ENCODE peak calls at places on chromosomes 13 and 19, in six cellular contexts. One of them, this sample, is unnamed.

GRCh38 chr13:100274942-100275506 is 186.1 kb downstream of the PCCA start:
- DNase-seq in left colon: no peak
- DNase-seq in activated CD4-positive, alpha-beta T cell treated with anti-CD3 and anti-CD28 coated beads, Interleukin-2, amount 10 ng/mL, durations not matched to agents 7 days and 5 days: no peak
- DNase-seq in nephron progenitor cell: no peak
- DNase-seq in PC-3: no peak
- DNase-seq in aorta: no peak
- DNase-seq in this sample: no peak

GRCh38 chr13:51921790-51922740 is 60.3 kb downstream of the CCDC70 start:
- DNase-seq in left colon: no peak
- DNase-seq in activated CD4-positive, alpha-beta T cell treated with anti-CD3 and anti-CD28 coated beads, Interleukin-2, amount 10 ng/mL, durations not matched to agents 7 days and 5 days: no peak
- DNase-seq in nephron progenitor cell: no peak
- DNase-seq in PC-3: no peak
- DNase-seq in aorta: no peak
- DNase-seq in this sample: no peak

GRCh38 chr19:50203281-50204080 is at the start of gene MYH14:
- DNase-seq in left colon: peak
- DNase-seq in activated CD4-positive, alpha-beta T cell treated with anti-CD3 and anti-CD28 coated beads, Interleukin-2, amount 10 ng/mL, durations not matched to agents 7 days and 5 days: no peak
- DNase-seq in nephron progenitor cell: peak
- DNase-seq in PC-3: peak
- DNase-seq in aorta: peak
- DNase-seq in this sample: peak

GRCh38 chr13:43021926-43022670 is 1.3 kb upstream of the DNAJC15 start:
- DNase-seq in left colon: no peak
- DNase-seq in activated CD4-positive, alpha-beta T cell treated with anti-CD3 and anti-CD28 coated beads, Interleukin-2, amount 10 ng/mL, durations not matched to agents 7 days and 5 days: no peak
- DNase-seq in nephron progenitor cell: no peak
- DNase-seq in PC-3: no peak
- DNase-seq in aorta: no peak
- DNase-seq in this sample: no peak

GRCh38 chr19:3342246-3342645 is 24.1 kb upstream of the NFIC start:
- DNase-seq in left colon: no peak
- DNase-seq in activated CD4-positive, alpha-beta T cell treated with anti-CD3 and anti-CD28 coated beads, Interleukin-2, amount 10 ng/mL, durations not matched to agents 7 days and 5 days: no peak
- DNase-seq in nephron progenitor cell: no peak
- DNase-seq in PC-3: no peak
- DNase-seq in aorta: no peak
- DNase-seq in this sample: no peak

GRCh38 chr13:94343243-94343585 is 136.3 kb downstream of the DCT start:
- DNase-seq in left colon: no peak
- DNase-seq in activated CD4-positive, alpha-beta T cell treated with anti-CD3 and anti-CD28 coated beads, Interleukin-2, amount 10 ng/mL, durations not matched to agents 7 days and 5 days: no peak
- DNase-seq in nephron progenitor cell: no peak
- DNase-seq in PC-3: no peak
- DNase-seq in aorta: no peak
- DNase-seq in this sample: peak

GRCh38 chr19:49758292-49758691 is 4.8 kb downstream of the TSKS start:
- DNase-seq in left colon: no peak
- DNase-seq in activated CD4-positive, alpha-beta T cell treated with anti-CD3 and anti-CD28 coated beads, Interleukin-2, amount 10 ng/mL, durations not matched to agents 7 days and 5 days: no peak
- DNase-seq in nephron progenitor cell: no peak
- DNase-seq in PC-3: peak
- DNase-seq in aorta: no peak
- DNase-seq in this sample: no peak

GRCh38 chr13:98202026-98202425 is 25.0 kb upstream of the RNF113B start:
- DNase-seq in left colon: peak
- DNase-seq in activated CD4-positive, alpha-beta T cell treated with anti-CD3 and anti-CD28 coated beads, Interleukin-2, amount 10 ng/mL, durations not matched to agents 7 days and 5 days: no peak
- DNase-seq in nephron progenitor cell: peak
- DNase-seq in PC-3: no peak
- DNase-seq in aorta: no peak
- DNase-seq in this sample: no peak

GRCh38 chr13:41995946-41996345 is 35.0 kb upstream of the VWA8 start:
- DNase-seq in left colon: no peak
- DNase-seq in activated CD4-positive, alpha-beta T cell treated with anti-CD3 and anti-CD28 coated beads, Interleukin-2, amount 10 ng/mL, durations not matched to agents 7 days and 5 days: no peak
- DNase-seq in nephron progenitor cell: no peak
- DNase-seq in PC-3: peak
- DNase-seq in aorta: no peak
- DNase-seq in this sample: no peak

GRCh38 chr19:33770107-33770506 is 26.6 kb upstream of the KCTD15 start:
- DNase-seq in left colon: no peak
- DNase-seq in activated CD4-positive, alpha-beta T cell treated with anti-CD3 and anti-CD28 coated beads, Interleukin-2, amount 10 ng/mL, durations not matched to agents 7 days and 5 days: no peak
- DNase-seq in nephron progenitor cell: no peak
- DNase-seq in PC-3: no peak
- DNase-seq in aorta: no peak
- DNase-seq in this sample: no peak

GRCh38 chr19:18208098-18208951 is 4.5 kb upstream of the RAB3A start:
- DNase-seq in left colon: no peak
- DNase-seq in activated CD4-positive, alpha-beta T cell treated with anti-CD3 and anti-CD28 coated beads, Interleukin-2, amount 10 ng/mL, durations not matched to agents 7 days and 5 days: peak
- DNase-seq in nephron progenitor cell: peak
- DNase-seq in PC-3: peak
- DNase-seq in aorta: peak
- DNase-seq in this sample: no peak

GRCh38 chr13:34750078-34750703 is 191.9 kb upstream of the NBEA start:
- DNase-seq in left colon: peak
- DNase-seq in activated CD4-positive, alpha-beta T cell treated with anti-CD3 and anti-CD28 coated beads, Interleukin-2, amount 10 ng/mL, durations not matched to agents 7 days and 5 days: no peak
- DNase-seq in nephron progenitor cell: peak
- DNase-seq in PC-3: no peak
- DNase-seq in aorta: no peak
- DNase-seq in this sample: peak

GRCh38 chr19:28065026-28065425 is 1147.9 kb downstream of the UQCRFS1 start:
- DNase-seq in left colon: no peak
- DNase-seq in activated CD4-positive, alpha-beta T cell treated with anti-CD3 and anti-CD28 coated beads, Interleukin-2, amount 10 ng/mL, durations not matched to agents 7 days and 5 days: no peak
- DNase-seq in nephron progenitor cell: no peak
- DNase-seq in PC-3: no peak
- DNase-seq in aorta: no peak
- DNase-seq in this sample: no peak

GRCh38 chr13:39210961-39211534 is 172.8 kb downstream of the NHLRC3 start:
- DNase-seq in left colon: no peak
- DNase-seq in activated CD4-positive, alpha-beta T cell treated with anti-CD3 and anti-CD28 coated beads, Interleukin-2, amount 10 ng/mL, durations not matched to agents 7 days and 5 days: no peak
- DNase-seq in nephron progenitor cell: no peak
- DNase-seq in PC-3: no peak
- DNase-seq in aorta: no peak
- DNase-seq in this sample: no peak

GRCh38 chr13:50033696-50034095 is 18.5 kb downstream of the KCNRG start:
- DNase-seq in left colon: no peak
- DNase-seq in activated CD4-positive, alpha-beta T cell treated with anti-CD3 and anti-CD28 coated beads, Interleukin-2, amount 10 ng/mL, durations not matched to agents 7 days and 5 days: no peak
- DNase-seq in nephron progenitor cell: no peak
- DNase-seq in PC-3: no peak
- DNase-seq in aorta: no peak
- DNase-seq in this sample: no peak

GRCh38 chr13:33150146-33150545 is 133.9 kb downstream of the KL start:
- DNase-seq in left colon: no peak
- DNase-seq in activated CD4-positive, alpha-beta T cell treated with anti-CD3 and anti-CD28 coated beads, Interleukin-2, amount 10 ng/mL, durations not matched to agents 7 days and 5 days: no peak
- DNase-seq in nephron progenitor cell: no peak
- DNase-seq in PC-3: peak
- DNase-seq in aorta: no peak
- DNase-seq in this sample: no peak

GRCh38 chr13:75881109-75881775 is 245.1 kb downstream of the LMO7 start:
- DNase-seq in left colon: no peak
- DNase-seq in activated CD4-positive, alpha-beta T cell treated with anti-CD3 and anti-CD28 coated beads, Interleukin-2, amount 10 ng/mL, durations not matched to agents 7 days and 5 days: no peak
- DNase-seq in nephron progenitor cell: no peak
- DNase-seq in PC-3: no peak
- DNase-seq in aorta: no peak
- DNase-seq in this sample: no peak

GRCh38 chr19:47309608-47310007 is at the start of gene C5AR1:
- DNase-seq in left colon: no peak
- DNase-seq in activated CD4-positive, alpha-beta T cell treated with anti-CD3 and anti-CD28 coated beads, Interleukin-2, amount 10 ng/mL, durations not matched to agents 7 days and 5 days: no peak
- DNase-seq in nephron progenitor cell: no peak
- DNase-seq in PC-3: no peak
- DNase-seq in aorta: peak
- DNase-seq in this sample: no peak

GRCh38 chr13:66940113-66940512 is 290.0 kb downstream of the PCDH9 start:
- DNase-seq in left colon: no peak
- DNase-seq in activated CD4-positive, alpha-beta T cell treated with anti-CD3 and anti-CD28 coated beads, Interleukin-2, amount 10 ng/mL, durations not matched to agents 7 days and 5 days: no peak
- DNase-seq in nephron progenitor cell: no peak
- DNase-seq in PC-3: no peak
- DNase-seq in aorta: no peak
- DNase-seq in this sample: no peak

GRCh38 chr13:94239135-94239534 is 240.3 kb downstream of the DCT start:
- DNase-seq in left colon: no peak
- DNase-seq in activated CD4-positive, alpha-beta T cell treated with anti-CD3 and anti-CD28 coated beads, Interleukin-2, amount 10 ng/mL, durations not matched to agents 7 days and 5 days: no peak
- DNase-seq in nephron progenitor cell: no peak
- DNase-seq in PC-3: peak
- DNase-seq in aorta: no peak
- DNase-seq in this sample: no peak

GRCh38 chr19:35253316-35254286 is 4.8 kb downstream of the LSR start:
- DNase-seq in left colon: no peak
- DNase-seq in activated CD4-positive, alpha-beta T cell treated with anti-CD3 and anti-CD28 coated beads, Interleukin-2, amount 10 ng/mL, durations not matched to agents 7 days and 5 days: peak
- DNase-seq in nephron progenitor cell: no peak
- DNase-seq in PC-3: no peak
- DNase-seq in aorta: no peak
- DNase-seq in this sample: no peak

GRCh38 chr13:48838193-48839000 is 137.3 kb upstream of the FNDC3A start:
- DNase-seq in left colon: no peak
- DNase-seq in activated CD4-positive, alpha-beta T cell treated with anti-CD3 and anti-CD28 coated beads, Interleukin-2, amount 10 ng/mL, durations not matched to agents 7 days and 5 days: no peak
- DNase-seq in nephron progenitor cell: no peak
- DNase-seq in PC-3: peak
- DNase-seq in aorta: no peak
- DNase-seq in this sample: no peak

GRCh38 chr19:12938536-12939291 is at the start of gene CALR:
- DNase-seq in left colon: no peak
- DNase-seq in activated CD4-positive, alpha-beta T cell treated with anti-CD3 and anti-CD28 coated beads, Interleukin-2, amount 10 ng/mL, durations not matched to agents 7 days and 5 days: peak
- DNase-seq in nephron progenitor cell: no peak
- DNase-seq in PC-3: peak
- DNase-seq in aorta: peak
- DNase-seq in this sample: peak

GRCh38 chr13:40585911-40586471 is 80.5 kb downstream of the FOXO1 start:
- DNase-seq in left colon: no peak
- DNase-seq in activated CD4-positive, alpha-beta T cell treated with anti-CD3 and anti-CD28 coated beads, Interleukin-2, amount 10 ng/mL, durations not matched to agents 7 days and 5 days: no peak
- DNase-seq in nephron progenitor cell: no peak
- DNase-seq in PC-3: peak
- DNase-seq in aorta: no peak
- DNase-seq in this sample: no peak

GRCh38 chr13:35891973-35892441 is 239.2 kb downstream of the DCLK1 start:
- DNase-seq in left colon: no peak
- DNase-seq in activated CD4-positive, alpha-beta T cell treated with anti-CD3 and anti-CD28 coated beads, Interleukin-2, amount 10 ng/mL, durations not matched to agents 7 days and 5 days: no peak
- DNase-seq in nephron progenitor cell: no peak
- DNase-seq in PC-3: peak
- DNase-seq in aorta: no peak
- DNase-seq in this sample: no peak

GRCh38 chr13:51315658-51316057 is 23.8 kb upstream of the SERPINE3 start:
- DNase-seq in left colon: no peak
- DNase-seq in activated CD4-positive, alpha-beta T cell treated with anti-CD3 and anti-CD28 coated beads, Interleukin-2, amount 10 ng/mL, durations not matched to agents 7 days and 5 days: no peak
- DNase-seq in nephron progenitor cell: no peak
- DNase-seq in PC-3: no peak
- DNase-seq in aorta: no peak
- DNase-seq in this sample: peak

GRCh38 chr13:111587249-111587648 is 266.8 kb downstream of the TEX29 start:
- DNase-seq in left colon: no peak
- DNase-seq in activated CD4-positive, alpha-beta T cell treated with anti-CD3 and anti-CD28 coated beads, Interleukin-2, amount 10 ng/mL, durations not matched to agents 7 days and 5 days: no peak
- DNase-seq in nephron progenitor cell: no peak
- DNase-seq in PC-3: no peak
- DNase-seq in aorta: no peak
- DNase-seq in this sample: no peak

GRCh38 chr19:20247016-20247683 is 80.1 kb downstream of the ZNF486 start:
- DNase-seq in left colon: no peak
- DNase-seq in activated CD4-positive, alpha-beta T cell treated with anti-CD3 and anti-CD28 coated beads, Interleukin-2, amount 10 ng/mL, durations not matched to agents 7 days and 5 days: peak
- DNase-seq in nephron progenitor cell: peak
- DNase-seq in PC-3: peak
- DNase-seq in aorta: no peak
- DNase-seq in this sample: peak

GRCh38 chr19:4816388-4817165 is 14.9 kb downstream of the TICAM1 start:
- DNase-seq in left colon: no peak
- DNase-seq in activated CD4-positive, alpha-beta T cell treated with anti-CD3 and anti-CD28 coated beads, Interleukin-2, amount 10 ng/mL, durations not matched to agents 7 days and 5 days: no peak
- DNase-seq in nephron progenitor cell: no peak
- DNase-seq in PC-3: no peak
- DNase-seq in aorta: no peak
- DNase-seq in this sample: no peak

GRCh38 chr19:35796645-35797542 is 15.8 kb downstream of the PRODH2 start:
- DNase-seq in left colon: no peak
- DNase-seq in activated CD4-positive, alpha-beta T cell treated with anti-CD3 and anti-CD28 coated beads, Interleukin-2, amount 10 ng/mL, durations not matched to agents 7 days and 5 days: no peak
- DNase-seq in nephron progenitor cell: no peak
- DNase-seq in PC-3: no peak
- DNase-seq in aorta: no peak
- DNase-seq in this sample: no peak

GRCh38 chr13:19089315-19089714 is 92.3 kb downstream of the TUBA3C start:
- DNase-seq in left colon: no peak
- DNase-seq in activated CD4-positive, alpha-beta T cell treated with anti-CD3 and anti-CD28 coated beads, Interleukin-2, amount 10 ng/mL, durations not matched to agents 7 days and 5 days: peak
- DNase-seq in nephron progenitor cell: no peak
- DNase-seq in PC-3: peak
- DNase-seq in aorta: no peak
- DNase-seq in this sample: no peak

GRCh38 chr13:49641810-49642291 is 13.5 kb downstream of the ARL11 start:
- DNase-seq in left colon: peak
- DNase-seq in activated CD4-positive, alpha-beta T cell treated with anti-CD3 and anti-CD28 coated beads, Interleukin-2, amount 10 ng/mL, durations not matched to agents 7 days and 5 days: no peak
- DNase-seq in nephron progenitor cell: no peak
- DNase-seq in PC-3: peak
- DNase-seq in aorta: peak
- DNase-seq in this sample: no peak

GRCh38 chr13:36163303-36163702 is 32.1 kb upstream of the DCLK1 start:
- DNase-seq in left colon: no peak
- DNase-seq in activated CD4-positive, alpha-beta T cell treated with anti-CD3 and anti-CD28 coated beads, Interleukin-2, amount 10 ng/mL, durations not matched to agents 7 days and 5 days: no peak
- DNase-seq in nephron progenitor cell: no peak
- DNase-seq in PC-3: no peak
- DNase-seq in aorta: no peak
- DNase-seq in this sample: no peak

GRCh38 chr19:33746159-33746558 is 50.5 kb upstream of the KCTD15 start:
- DNase-seq in left colon: no peak
- DNase-seq in activated CD4-positive, alpha-beta T cell treated with anti-CD3 and anti-CD28 coated beads, Interleukin-2, amount 10 ng/mL, durations not matched to agents 7 days and 5 days: no peak
- DNase-seq in nephron progenitor cell: no peak
- DNase-seq in PC-3: no peak
- DNase-seq in aorta: no peak
- DNase-seq in this sample: no peak

GRCh38 chr19:3453840-3454239 is 26.5 kb downstream of the SMIM24 start:
- DNase-seq in left colon: no peak
- DNase-seq in activated CD4-positive, alpha-beta T cell treated with anti-CD3 and anti-CD28 coated beads, Interleukin-2, amount 10 ng/mL, durations not matched to agents 7 days and 5 days: no peak
- DNase-seq in nephron progenitor cell: no peak
- DNase-seq in PC-3: no peak
- DNase-seq in aorta: no peak
- DNase-seq in this sample: no peak

GRCh38 chr13:103625194-103625593 is 559.0 kb upstream of the SLC10A2 start:
- DNase-seq in left colon: no peak
- DNase-seq in activated CD4-positive, alpha-beta T cell treated with anti-CD3 and anti-CD28 coated beads, Interleukin-2, amount 10 ng/mL, durations not matched to agents 7 days and 5 days: no peak
- DNase-seq in nephron progenitor cell: no peak
- DNase-seq in PC-3: no peak
- DNase-seq in aorta: no peak
- DNase-seq in this sample: no peak

GRCh38 chr13:80551650-80552497 is 210.9 kb upstream of the SPRY2 start:
- DNase-seq in left colon: no peak
- DNase-seq in activated CD4-positive, alpha-beta T cell treated with anti-CD3 and anti-CD28 coated beads, Interleukin-2, amount 10 ng/mL, durations not matched to agents 7 days and 5 days: no peak
- DNase-seq in nephron progenitor cell: no peak
- DNase-seq in PC-3: peak
- DNase-seq in aorta: no peak
- DNase-seq in this sample: no peak

GRCh38 chr13:77874406-77874805 is 44.2 kb downstream of the EDNRB start:
- DNase-seq in left colon: no peak
- DNase-seq in activated CD4-positive, alpha-beta T cell treated with anti-CD3 and anti-CD28 coated beads, Interleukin-2, amount 10 ng/mL, durations not matched to agents 7 days and 5 days: no peak
- DNase-seq in nephron progenitor cell: no peak
- DNase-seq in PC-3: peak
- DNase-seq in aorta: no peak
- DNase-seq in this sample: no peak

GRCh38 chr19:49017666-49018351 is 918 bp upstream of the LHB start:
- DNase-seq in left colon: peak
- DNase-seq in activated CD4-positive, alpha-beta T cell treated with anti-CD3 and anti-CD28 coated beads, Interleukin-2, amount 10 ng/mL, durations not matched to agents 7 days and 5 days: peak
- DNase-seq in nephron progenitor cell: peak
- DNase-seq in PC-3: peak
- DNase-seq in aorta: peak
- DNase-seq in this sample: peak

GRCh38 chr19:5122121-5122400 is 153.1 kb downstream of the KDM4B start:
- DNase-seq in left colon: no peak
- DNase-seq in activated CD4-positive, alpha-beta T cell treated with anti-CD3 and anti-CD28 coated beads, Interleukin-2, amount 10 ng/mL, durations not matched to agents 7 days and 5 days: no peak
- DNase-seq in nephron progenitor cell: no peak
- DNase-seq in PC-3: no peak
- DNase-seq in aorta: no peak
- DNase-seq in this sample: no peak

This sample was measured in retina.